ENCODE peak calls at places on chromosome 14, in ten cellular contexts. A is OCI-LY7, P is thyroid gland, J is Caco-2, Z is brain microvascular endothelial cell, I is AG09319, G is nephron progenitor cell, L is glutamatergic neuron, N is heart left ventricle, Y is transverse colon. H is an unnamed sample.

GRCh38 chr14:56816575-56817391 is 6.5 kb upstream of the OTX2 start:
- DNase-seq in A (no peak), P (no peak), J (no peak), Z (no peak), I (no peak), G (peak; percentile 58), L (peak; percentile 66), N (no peak), Y (no peak), H (no peak)

GRCh38 chr14:72618424-72618823 is 275.5 kb downstream of the DPF3 start:
- DNase-seq in A (no peak), P (no peak), J (no peak), Z (no peak), I (no peak), G (no peak), L (no peak), N (no peak), Y (no peak), H (no peak)

GRCh38 chr14:69328317-69328716 is 68.4 kb downstream of the GALNT16 start:
- DNase-seq in A (no peak), P (no peak), J (no peak), Z (no peak), I (no peak), G (no peak), L (no peak), N (no peak), Y (no peak), H (no peak)

GRCh38 chr14:26444745-26445144 is 153.1 kb downstream of the NOVA1 start:
- DNase-seq in A (no peak), P (no peak), J (peak; percentile 9), Z (no peak), I (no peak), G (peak; percentile 51), L (no peak), N (no peak), Y (no peak), H (no peak)

GRCh38 chr14:83042858-83043257 is 1509.2 kb upstream of the SEL1L start:
- DNase-seq in A (no peak), P (no peak), J (no peak), Z (no peak), I (no peak), G (no peak), L (no peak), N (no peak), Y (no peak), H (no peak)

GRCh38 chr14:95397325-95397724 is 77.6 kb upstream of the CLMN start:
- DNase-seq in A (no peak), P (no peak), J (no peak), Z (no peak), I (no peak), G (no peak), L (no peak), N (no peak), Y (no peak), H (no peak)

GRCh38 chr14:35113308-35113950 is 8.4 kb downstream of the PPP2R3C start:
- DNase-seq in A (no peak), P (no peak), J (peak; percentile 81), Z (no peak), I (no peak), G (no peak), L (no peak), N (no peak), Y (no peak), H (no peak)

GRCh38 chr14:20492486-20492885 is 12.9 kb upstream of the RNASE10 start:
- DNase-seq in A (no peak), P (no peak), J (no peak), Z (peak; percentile 83), I (no peak), G (no peak), L (no peak), N (no peak), Y (no peak), H (no peak)

GRCh38 chr14:105919458-105920150 is 393.2 kb downstream of the TMEM121 start:
- DNase-seq in A (no peak), P (no peak), J (no peak), Z (no peak), I (no peak), G (no peak), L (no peak), N (peak; percentile 26), Y (no peak), H (no peak)

GRCh38 chr14:31921741-31922140 is 155.4 kb upstream of the ARHGAP5 start:
- DNase-seq in A (no peak), P (no peak), J (no peak), Z (no peak), I (no peak), G (no peak), L (no peak), N (no peak), Y (no peak), H (no peak)

GRCh38 chr14:79861111-79861510 is 350.2 kb downstream of the DIO2 start:
- DNase-seq in A (no peak), P (no peak), J (no peak), Z (no peak), I (no peak), G (no peak), L (no peak), N (no peak), Y (no peak), H (no peak)
- TF ChIP-seq CTCF in A (peak; percentile 27), P (no peak), J (no peak), Z (peak; percentile 16), I (no peak), G (no peak), L (peak; percentile 15), N (no peak), Y (no peak), H (no peak)

GRCh38 chr14:50308363-50308762 is 3.7 kb downstream of the L2HGDH start:
- DNase-seq in A (no peak), P (no peak), J (no peak), Z (no peak), I (no peak), G (no peak), L (no peak), N (no peak), Y (no peak), H (no peak)

GRCh38 chr14:50310445-50310844 is 1.6 kb downstream of the L2HGDH start:
- DNase-seq in A (no peak), P (no peak), J (no peak), Z (no peak), I (no peak), G (no peak), L (no peak), N (no peak), Y (no peak), H (no peak)

GRCh38 chr14:50312734-50313054 is 570 bp downstream of the DMAC2L start:
- DNase-seq in A (peak; percentile 66), P (no peak), J (no peak), Z (no peak), I (no peak), G (no peak), L (no peak), N (no peak), Y (no peak), H (no peak)

GRCh38 chr14:50311974-50312733 is at the start of the genes DMAC2L and L2HGDH:
- DNase-seq in A (peak; percentile 97), P (peak; percentile 96), J (peak; percentile 96), Z (peak; percentile 83), I (peak; percentile 57), G (peak; percentile 94), L (peak; percentile 98), N (peak; percentile 96), Y (peak; percentile 95), H (peak; percentile 87)

DNA sequence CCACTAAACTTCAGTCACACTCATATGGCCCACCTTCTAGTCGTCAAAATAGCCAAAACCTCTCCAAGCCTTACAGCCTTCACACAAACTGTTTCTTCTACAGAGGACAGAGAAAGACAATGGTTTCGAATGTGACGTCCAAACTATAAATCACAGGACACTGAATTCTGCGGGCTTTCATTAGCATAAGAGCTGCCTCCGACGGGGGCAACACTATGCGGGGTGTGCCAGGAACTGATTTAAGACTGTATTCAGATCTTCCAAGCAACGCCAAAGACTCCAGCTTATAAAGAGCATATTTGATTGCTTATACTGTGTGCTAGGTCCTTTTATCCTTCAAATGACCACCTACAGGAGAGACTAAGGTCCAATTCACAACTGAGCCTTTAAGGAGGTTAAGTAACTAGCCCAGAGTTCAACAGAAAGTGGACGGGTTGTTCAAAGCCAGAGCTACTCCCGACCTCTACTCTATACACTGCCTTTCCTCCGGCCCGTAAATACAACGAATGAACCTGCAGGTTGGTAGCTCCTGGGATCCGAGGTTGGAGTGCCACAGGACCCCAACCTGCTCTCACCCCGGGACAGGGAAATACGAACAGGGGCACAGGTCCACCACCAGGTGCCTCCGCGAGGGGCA is 574 bp downstream of the L2HGDH start:
- DNase-seq in A (no peak), P (no peak), J (no peak), Z (no peak), I (no peak), G (peak; percentile 26), L (no peak), N (no peak), Y (no peak), H (no peak)
- TF ChIP-seq CTCF in A (peak; percentile 62), P (peak; percentile 62), J (peak; percentile 85), Z (peak; percentile 54), I (peak; percentile 22), G (peak; percentile 43), L (no peak), N (no peak), Y (peak; percentile 70), H (peak; percentile 20)

GRCh38 chr14:64953661-64954060 is 11.1 kb upstream of the GPX2 start:
- DNase-seq in A (no peak), P (no peak), J (no peak), Z (no peak), I (no peak), G (no peak), L (no peak), N (no peak), Y (no peak), H (no peak)
- TF ChIP-seq CTCF in A (no peak), P (no peak), J (no peak), Z (no peak), I (no peak), G (no peak), L (no peak), N (no peak), Y (no peak), H (no peak)

GRCh38 chr14:23579311-23579630 is 681 bp upstream of the JPH4 start:
- DNase-seq in A (no peak), P (no peak), J (no peak), Z (no peak), I (no peak), G (no peak), L (no peak), N (no peak), Y (no peak), H (no peak)

GRCh38 chr14:23580152-23580926 is 1.7 kb upstream of the JPH4 start:
- DNase-seq in A (no peak), P (no peak), J (no peak), Z (no peak), I (no peak), G (no peak), L (no peak), N (no peak), Y (no peak), H (no peak)

GRCh38 chr14:23580948-23581281 is 2.3 kb upstream of the JPH4 start:
- DNase-seq in A (no peak), P (no peak), J (no peak), Z (no peak), I (no peak), G (no peak), L (peak; percentile 34), N (no peak), Y (no peak), H (no peak)

GRCh38 chr14:23579739-23580138 is 1.1 kb upstream of the JPH4 start:
- DNase-seq in A (no peak), P (no peak), J (no peak), Z (no peak), I (no peak), G (no peak), L (no peak), N (no peak), Y (no peak), H (no peak)

GRCh38 chr14:23582906-23583760 is 4.5 kb upstream of the JPH4 start:
- DNase-seq in A (no peak), P (no peak), J (no peak), Z (no peak), I (no peak), G (no peak), L (no peak), N (no peak), Y (no peak), H (no peak)
- TF ChIP-seq CTCF in A (no peak), P (no peak), J (no peak), Z (no peak), I (no peak), G (no peak), L (no peak), N (no peak), Y (no peak), H (no peak)

H was measured in mesothelial cell of epicardium.